ENCODE peak calls at places on chromosomes 6 and 20, in four cellular contexts. One of them, this sample, is unnamed.

GRCh38 chr6:8973395-8973794 is 538.0 kb upstream of the SLC35B3 start:
- DNase-seq in stomach: no peak
- DNase-seq in RWPE2: no peak
- DNase-seq in right atrium auricular region: no peak
- DNase-seq in this sample: no peak

GRCh38 chr20:62820208-62820961 is 3.5 kb downstream of the COL9A3 start:
- DNase-seq in stomach: peak
- DNase-seq in RWPE2: peak
- DNase-seq in right atrium auricular region: no peak
- DNase-seq in this sample: no peak

GRCh38 chr20:57048027-57048869 is 218.2 kb downstream of the BMP7 start:
- DNase-seq in stomach: no peak
- DNase-seq in RWPE2: no peak
- DNase-seq in right atrium auricular region: no peak
- DNase-seq in this sample: no peak

GRCh38 chr6:43699564-43700186 is 12.1 kb upstream of the MRPS18A start:
- DNase-seq in stomach: peak
- DNase-seq in RWPE2: no peak
- DNase-seq in right atrium auricular region: no peak
- DNase-seq in this sample: no peak

GRCh38 chr20:34302312-34302722 is 838 bp downstream of the AHCY start:
- DNase-seq in stomach: no peak
- DNase-seq in RWPE2: no peak
- DNase-seq in right atrium auricular region: no peak
- DNase-seq in this sample: no peak

GRCh38 chr6:150299873-150300485 is 68.8 kb upstream of the IYD start:
- DNase-seq in stomach: no peak
- DNase-seq in RWPE2: no peak
- DNase-seq in right atrium auricular region: no peak
- DNase-seq in this sample: no peak

GRCh38 chr6:33613146-33613793 is 7.9 kb upstream of the ITPR3 start:
- DNase-seq in stomach: no peak
- DNase-seq in RWPE2: no peak
- DNase-seq in right atrium auricular region: no peak
- DNase-seq in this sample: no peak

GRCh38 chr6:144768676-144769599 is 483.8 kb downstream of the UTRN start:
- DNase-seq in stomach: no peak
- DNase-seq in RWPE2: no peak
- DNase-seq in right atrium auricular region: no peak
- DNase-seq in this sample: no peak

GRCh38 chr6:138008791-138009190 is 98.4 kb downstream of the PERP start:
- DNase-seq in stomach: no peak
- DNase-seq in RWPE2: no peak
- DNase-seq in right atrium auricular region: no peak
- DNase-seq in this sample: no peak

GRCh38 chr6:42610416-42610815 is 46.6 kb downstream of the UBR2 start:
- DNase-seq in stomach: no peak
- DNase-seq in RWPE2: no peak
- DNase-seq in right atrium auricular region: no peak
- DNase-seq in this sample: no peak

GRCh38 chr6:33279971-33280511 is 3.1 kb downstream of the B3GALT4 start:
- DNase-seq in stomach: no peak
- DNase-seq in RWPE2: no peak
- DNase-seq in right atrium auricular region: no peak
- DNase-seq in this sample: no peak

GRCh38 chr6:31379850-31380249 is 22.9 kb upstream of the HLA-B start:
- DNase-seq in stomach: no peak
- DNase-seq in RWPE2: no peak
- DNase-seq in right atrium auricular region: no peak
- DNase-seq in this sample: no peak

GRCh38 chr6:23349521-23350147 is 776.4 kb upstream of the NRSN1 start:
- DNase-seq in stomach: no peak
- DNase-seq in RWPE2: no peak
- DNase-seq in right atrium auricular region: no peak
- DNase-seq in this sample: peak

GRCh38 chr6:38702471-38703397 is at the start of gene GLO1:
- DNase-seq in stomach: peak
- DNase-seq in RWPE2: peak
- DNase-seq in right atrium auricular region: peak
- DNase-seq in this sample: peak

GRCh38 chr20:56630086-56630493 is 984 bp downstream of the TFAP2C start:
- DNase-seq in stomach: peak
- DNase-seq in RWPE2: peak
- DNase-seq in right atrium auricular region: no peak
- DNase-seq in this sample: peak

GRCh38 chr6:169854083-169854725 is 102.8 kb downstream of the ERMARD start:
- DNase-seq in stomach: peak
- DNase-seq in RWPE2: no peak
- DNase-seq in right atrium auricular region: peak
- DNase-seq in this sample: no peak

GRCh38 chr6:74409447-74409846 is 713.4 kb downstream of the CD109 start:
- DNase-seq in stomach: no peak
- DNase-seq in RWPE2: no peak
- DNase-seq in right atrium auricular region: no peak
- DNase-seq in this sample: peak

GRCh38 chr6:134619789-134620188 is 301.9 kb upstream of the SGK1 start:
- DNase-seq in stomach: no peak
- DNase-seq in RWPE2: no peak
- DNase-seq in right atrium auricular region: no peak
- DNase-seq in this sample: peak

GRCh38 chr20:1440024-1440423 is 26.6 kb downstream of the NSFL1C start:
- DNase-seq in stomach: no peak
- DNase-seq in RWPE2: no peak
- DNase-seq in right atrium auricular region: no peak
- DNase-seq in this sample: no peak

DNA sequence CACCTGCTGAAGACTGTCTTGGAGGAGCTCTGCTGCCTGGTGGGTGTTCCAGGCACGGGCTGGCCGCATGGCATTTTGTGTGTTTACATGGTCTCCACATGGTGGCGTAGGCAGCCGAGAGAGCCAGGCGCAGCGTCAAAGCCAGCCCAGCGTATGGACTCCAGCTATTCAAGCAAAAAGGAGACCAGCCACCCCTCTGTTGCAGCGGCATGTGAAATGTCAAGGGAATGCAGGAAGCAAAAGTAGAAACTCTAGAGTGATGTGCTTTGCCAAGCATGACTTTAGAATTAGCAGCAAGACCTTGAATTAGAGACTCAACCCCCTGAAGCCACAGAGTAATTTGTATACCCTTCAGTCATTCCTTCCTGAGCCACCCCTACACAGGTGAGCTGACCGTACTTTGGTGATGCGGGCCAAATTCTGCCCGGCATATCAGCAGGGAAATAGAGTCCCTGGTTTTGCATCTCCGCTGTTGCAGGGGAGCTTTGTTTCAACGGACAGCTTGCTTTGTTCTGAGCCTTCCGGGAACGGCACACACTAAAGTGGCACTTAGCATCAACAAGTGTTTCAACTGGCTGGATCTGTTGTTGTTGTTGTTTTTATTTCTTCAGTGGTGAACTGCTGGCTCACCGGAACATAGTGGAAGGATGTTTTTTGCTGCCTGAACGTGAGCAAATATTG is 48.5 kb downstream of the FNDC1 start:
- DNase-seq in stomach: peak
- DNase-seq in RWPE2: no peak
- DNase-seq in right atrium auricular region: no peak
- DNase-seq in this sample: no peak
- TF ChIP-seq CTCF in stomach: no peak
- TF ChIP-seq CTCF in RWPE2: peak
- TF ChIP-seq CTCF in right atrium auricular region: peak
- TF ChIP-seq CTCF in this sample: peak

GRCh38 chr6:34673079-34673478 is 23.5 kb downstream of the ILRUN start:
- DNase-seq in stomach: no peak
- DNase-seq in RWPE2: no peak
- DNase-seq in right atrium auricular region: no peak
- DNase-seq in this sample: no peak

GRCh38 chr6:34672657-34673043 is 23.9 kb downstream of the ILRUN start:
- DNase-seq in stomach: no peak
- DNase-seq in RWPE2: no peak
- DNase-seq in right atrium auricular region: no peak
- DNase-seq in this sample: no peak

GRCh38 chr6:34671362-34671761 is 25.2 kb downstream of the ILRUN start:
- DNase-seq in stomach: no peak
- DNase-seq in RWPE2: no peak
- DNase-seq in right atrium auricular region: no peak
- DNase-seq in this sample: no peak

GRCh38 chr6:34674268-34674639 is 22.3 kb downstream of the ILRUN start:
- DNase-seq in stomach: no peak
- DNase-seq in RWPE2: no peak
- DNase-seq in right atrium auricular region: no peak
- DNase-seq in this sample: no peak

GRCh38 chr6:34671801-34672656 is 24.5 kb downstream of the ILRUN start:
- DNase-seq in stomach: no peak
- DNase-seq in RWPE2: no peak
- DNase-seq in right atrium auricular region: no peak
- DNase-seq in this sample: no peak
- H3K4me3 ChIP-seq in stomach: no peak
- H3K4me3 ChIP-seq in RWPE2: no peak
- H3K4me3 ChIP-seq in right atrium auricular region: no peak
- H3K4me3 ChIP-seq in this sample: no peak

DNA sequence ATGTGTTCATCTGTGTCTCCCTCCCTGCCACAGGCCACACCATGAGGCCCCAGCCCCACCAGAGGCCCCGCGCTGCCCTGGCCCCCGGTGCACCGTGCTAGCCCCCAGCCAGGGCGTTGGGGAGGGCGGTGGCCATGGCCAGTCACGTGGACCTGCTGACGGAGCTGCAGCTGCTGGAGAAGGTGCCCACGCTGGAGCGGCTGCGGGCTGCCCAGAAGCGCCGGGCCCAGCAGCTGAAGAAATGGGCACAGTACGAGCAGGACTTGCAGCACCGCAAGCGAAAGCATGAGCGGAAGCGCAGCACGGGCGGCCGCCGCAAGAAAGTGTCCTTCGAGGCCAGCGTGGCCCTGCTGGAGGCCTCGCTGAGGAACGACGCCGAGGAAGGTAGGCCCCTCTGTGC is 30.3 kb downstream of the PPP1R16B start:
- DNase-seq in stomach: no peak
- DNase-seq in RWPE2: no peak
- DNase-seq in right atrium auricular region: no peak
- DNase-seq in this sample: no peak
- TF ChIP-seq CTCF in stomach: no peak
- TF ChIP-seq CTCF in RWPE2: no peak
- TF ChIP-seq CTCF in right atrium auricular region: no peak
- TF ChIP-seq CTCF in this sample: no peak

GRCh38 chr6:1524040-1524480 is 85.7 kb upstream of the FOXC1 start:
- DNase-seq in stomach: peak
- DNase-seq in RWPE2: no peak
- DNase-seq in right atrium auricular region: no peak
- DNase-seq in this sample: peak
- H3K4me3 ChIP-seq in stomach: peak
- H3K4me3 ChIP-seq in RWPE2: no peak
- H3K4me3 ChIP-seq in right atrium auricular region: no peak
- H3K4me3 ChIP-seq in this sample: peak

GRCh38 chr6:143501851-143502250 is 9.7 kb downstream of the FUCA2 start:
- DNase-seq in stomach: no peak
- DNase-seq in RWPE2: no peak
- DNase-seq in right atrium auricular region: no peak
- DNase-seq in this sample: no peak
- TF ChIP-seq CTCF in stomach: no peak
- TF ChIP-seq CTCF in RWPE2: peak
- TF ChIP-seq CTCF in right atrium auricular region: no peak
- TF ChIP-seq CTCF in this sample: peak

DNA sequence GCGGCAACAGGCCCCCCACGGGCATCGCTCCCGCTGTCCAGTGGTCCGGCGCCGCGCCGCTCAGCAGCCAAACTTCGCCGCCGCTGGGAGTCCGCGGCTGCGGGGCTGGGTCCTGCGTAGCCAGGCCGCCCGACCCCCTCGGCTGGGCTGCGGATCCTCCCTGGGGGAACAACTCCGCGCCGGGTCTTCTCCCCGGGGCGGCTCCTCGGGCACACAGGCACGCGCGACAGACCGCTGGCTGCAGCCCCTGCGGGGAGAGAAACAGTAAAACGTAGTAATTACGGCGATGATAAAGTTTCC is 570 bp downstream of the MAN1A1 start:
- DNase-seq in stomach: peak
- DNase-seq in RWPE2: no peak
- DNase-seq in right atrium auricular region: no peak
- DNase-seq in this sample: no peak
- H3K4me3 ChIP-seq in stomach: peak
- H3K4me3 ChIP-seq in RWPE2: peak
- H3K4me3 ChIP-seq in right atrium auricular region: peak
- H3K4me3 ChIP-seq in this sample: peak

DNA sequence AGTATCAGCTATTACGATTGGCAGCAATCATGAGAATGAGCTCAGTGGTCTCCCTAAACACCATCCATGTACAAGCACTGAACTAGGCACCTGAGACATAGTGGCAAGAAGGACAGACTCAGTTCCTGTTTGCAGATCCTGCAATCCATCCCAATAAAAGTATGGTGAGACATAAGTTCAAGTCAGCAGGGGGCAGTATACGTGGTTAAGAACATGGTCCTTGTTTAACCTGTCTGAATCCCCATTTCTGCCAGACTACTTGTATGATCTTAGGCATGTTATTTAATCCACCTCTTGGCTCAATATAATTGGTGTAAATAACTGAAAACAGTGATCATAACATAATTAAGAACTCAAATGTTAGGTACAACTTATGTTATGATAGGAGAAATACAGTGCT is 33.2 kb upstream of the PNISR start:
- DNase-seq in stomach: no peak
- DNase-seq in RWPE2: no peak
- DNase-seq in right atrium auricular region: no peak
- DNase-seq in this sample: no peak
- TF ChIP-seq CTCF in stomach: no peak
- TF ChIP-seq CTCF in RWPE2: peak
- TF ChIP-seq CTCF in right atrium auricular region: no peak
- TF ChIP-seq CTCF in this sample: peak

GRCh38 chr6:157145656-157146285 is 177.5 kb downstream of the TMEM242 start:
- DNase-seq in stomach: no peak
- DNase-seq in RWPE2: no peak
- DNase-seq in right atrium auricular region: no peak
- DNase-seq in this sample: no peak

GRCh38 chr6:157143885-157144795 is 179.2 kb downstream of the TMEM242 start:
- DNase-seq in stomach: no peak
- DNase-seq in RWPE2: no peak
- DNase-seq in right atrium auricular region: no peak
- DNase-seq in this sample: no peak

GRCh38 chr6:157148391-157149323 is 174.7 kb downstream of the TMEM242 start:
- DNase-seq in stomach: peak
- DNase-seq in RWPE2: peak
- DNase-seq in right atrium auricular region: no peak
- DNase-seq in this sample: peak

GRCh38 chr6:157143171-157143884 is 180.0 kb downstream of the TMEM242 start:
- DNase-seq in stomach: no peak
- DNase-seq in RWPE2: no peak
- DNase-seq in right atrium auricular region: peak
- DNase-seq in this sample: no peak

DNA sequence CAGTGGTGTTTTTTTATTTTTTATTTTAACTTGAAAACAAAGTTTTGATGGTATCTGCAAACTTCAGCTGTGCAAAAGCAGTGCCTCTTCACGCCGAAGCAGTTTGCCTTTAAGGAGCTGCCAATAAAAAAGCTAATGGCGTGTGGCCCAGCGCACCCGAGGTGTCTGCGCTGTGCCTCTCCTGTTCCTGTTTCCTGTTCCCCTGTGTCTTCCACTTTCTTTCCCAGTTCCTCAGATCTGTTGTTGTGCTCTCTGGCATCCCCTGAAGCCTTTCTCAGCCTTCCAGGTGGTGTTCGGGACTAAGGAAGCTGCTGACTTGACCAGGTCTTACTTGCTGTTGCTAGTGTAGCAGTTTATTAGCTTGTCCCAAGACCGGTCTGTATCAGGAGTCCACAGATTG is 178.5 kb downstream of the TMEM242 start:
- DNase-seq in stomach: no peak
- DNase-seq in RWPE2: no peak
- DNase-seq in right atrium auricular region: no peak
- DNase-seq in this sample: no peak
- H3K4me3 ChIP-seq in stomach: no peak
- H3K4me3 ChIP-seq in RWPE2: no peak
- H3K4me3 ChIP-seq in right atrium auricular region: no peak
- H3K4me3 ChIP-seq in this sample: no peak

This sample was measured in kidney epithelial cell.